ENCODE peak calls at places on chromosomes 2 and 18, in seven cellular contexts. A is kidney tubule cell; O is stimulated activated CD4-positive, alpha-beta T cell treated with anti-CD3 and anti-CD28 coated beads, TNF-alpha, amount 100 ng/mL, for 1 hour; H is cardiac septum; Q is endothelial cell; L is CD14-positive monocyte; I is nucleus accumbens. J is an unnamed sample.

GRCh38 chr18:36519358-36519757 is 221.8 kb downstream of the FHOD3 start:
- DNase-seq in A (peak; percentile 59), O (no peak), H (no peak), Q (no peak), L (no peak), I (no peak), J (no peak)

GRCh38 chr2:221844187-221844586 is 272.1 kb upstream of the EPHA4 start:
- DNase-seq in A (no peak), O (no peak), H (no peak), Q (no peak), L (no peak), I (no peak), J (no peak)

GRCh38 chr18:11320981-11321380 is 171.6 kb upstream of the PIEZO2 start:
- DNase-seq in A (peak; percentile 30), O (no peak), H (no peak), Q (no peak), L (no peak), I (no peak), J (no peak)

GRCh38 chr2:10183146-10183675 is 60.7 kb downstream of the RRM2 start:
- DNase-seq in A (no peak), O (no peak), H (no peak), Q (no peak), L (no peak), I (no peak), J (no peak)

GRCh38 chr2:170512271-170512670 is 202.9 kb upstream of the SP5 start:
- DNase-seq in A (no peak), O (no peak), H (no peak), Q (no peak), L (no peak), I (peak; percentile 60), J (no peak)

GRCh38 chr2:197205590-197206215 is 104.9 kb downstream of the ANKRD44 start:
- DNase-seq in A (no peak), O (peak; percentile 37), H (no peak), Q (no peak), L (peak; percentile 61), I (no peak), J (peak; percentile 84)

GRCh38 chr2:102119255-102119654 is 23.3 kb upstream of the IL1R1 start:
- DNase-seq in A (no peak), O (no peak), H (no peak), Q (no peak), L (no peak), I (no peak), J (no peak)

GRCh38 chr2:150141241-150142001 is 346.0 kb downstream of the RND3 start:
- DNase-seq in A (no peak), O (no peak), H (no peak), Q (no peak), L (no peak), I (no peak), J (no peak)

GRCh38 chr18:80250740-80251364 is 3.5 kb upstream of the PARD6G start:
- DNase-seq in A (no peak), O (no peak), H (no peak), Q (no peak), L (no peak), I (no peak), J (no peak)

GRCh38 chr18:48279312-48279711 is 129.9 kb downstream of the ZBTB7C start:
- DNase-seq in A (no peak), O (no peak), H (no peak), Q (no peak), L (no peak), I (no peak), J (no peak)

GRCh38 chr2:27211241-27211942 is 449 bp upstream of the ATRAID start:
- DNase-seq in A (no peak), O (no peak), H (no peak), Q (no peak), L (no peak), I (no peak), J (no peak)

GRCh38 chr2:157329524-157329923 is 3.9 kb upstream of the ERMN start:
- DNase-seq in A (peak; percentile 57), O (no peak), H (no peak), Q (no peak), L (no peak), I (no peak), J (no peak)

GRCh38 chr2:51065276-51065675 is 33.3 kb upstream of the NRXN1 start:
- DNase-seq in A (no peak), O (no peak), H (no peak), Q (no peak), L (no peak), I (no peak), J (no peak)

GRCh38 chr18:28075501-28075900 is 101.4 kb downstream of the CDH2 start:
- DNase-seq in A (peak; percentile 44), O (no peak), H (no peak), Q (no peak), L (no peak), I (peak; percentile 14), J (no peak)

GRCh38 chr2:171811229-171811628 is 82.8 kb downstream of the SLC25A12 start:
- DNase-seq in A (peak; percentile 32), O (no peak), H (no peak), Q (no peak), L (no peak), I (no peak), J (no peak)

GRCh38 chr2:205321240-205321639 is 361.1 kb upstream of the NRP2 start:
- DNase-seq in A (no peak), O (no peak), H (no peak), Q (no peak), L (no peak), I (no peak), J (no peak)

GRCh38 chr2:112318515-112318914 is 43.1 kb downstream of the ZC3H6 start:
- DNase-seq in A (no peak), O (no peak), H (no peak), Q (no peak), L (no peak), I (no peak), J (no peak)